ENCODE peak calls at places on chromosomes 12 and 14, in nine cellular contexts. C is SHP77; G is T-helper 1 cell; I is upper lobe of right lung; K is naive thymus-derived CD8-positive, alpha-beta T cell; Y is psoas muscle; Z is cardiac septum; F is amygdala; H is NCI-H1092 treated with DMSO at 0.1 percent for 48 hours. P is an unnamed sample.
A peak's percentile ranks its signal among the peaks of the same experiment; 100 is the strongest.

GRCh38 chr14:22837059-22837749 is 819 bp downstream of the MMP14 start:
- DNase-seq in Z (no peak), I (peak; percentile 84), F (no peak), C (no peak), H (no peak), K (peak; percentile 27), G (no peak), Y (no peak), P (peak; percentile 78)

GRCh38 chr12:88737838-88738472 is 157.7 kb upstream of the KITLG start:
- DNase-seq in Y (no peak), H (no peak), F (no peak), C (no peak), G (no peak), K (no peak), Z (no peak), I (no peak), P (no peak)

GRCh38 chr12:64099430-64099829 is 122.7 kb downstream of the KICS2 start:
- DNase-seq in H (no peak), F (no peak), G (no peak), Y (peak; percentile 57), C (no peak), Z (no peak), I (no peak), K (no peak), P (peak; percentile 29)

GRCh38 chr12:50129297-50129696 is 17.3 kb downstream of the COX14 start:
- DNase-seq in G (no peak), K (no peak), Z (no peak), F (no peak), C (no peak), I (no peak), H (no peak), Y (no peak), P (no peak)

GRCh38 chr12:115824936-115825602 is 452.4 kb downstream of the MED13L start:
- DNase-seq in G (no peak), F (no peak), H (no peak), C (no peak), Z (no peak), K (no peak), I (no peak), Y (no peak), P (no peak)

GRCh38 chr12:46131729-46132128 is 137.1 kb downstream of the SLC38A1 start:
- DNase-seq in I (no peak), G (no peak), C (no peak), H (no peak), K (no peak), F (no peak), Y (no peak), Z (no peak), P (no peak)

GRCh38 chr12:65742481-65742971 is 81.8 kb upstream of the HMGA2 start:
- DNase-seq in G (no peak), H (no peak), K (no peak), Z (no peak), Y (no peak), I (no peak), C (no peak), F (no peak), P (no peak)

GRCh38 chr12:130185455-130186100 is 23.3 kb downstream of the FZD10 start:
- DNase-seq in F (no peak), I (no peak), G (no peak), Z (peak; percentile 31), H (no peak), Y (no peak), C (no peak), K (no peak), P (no peak)

GRCh38 chr14:39581474-39581873 is 149.2 kb upstream of the FBXO33 start:
- DNase-seq in Z (no peak), H (peak; percentile 17), C (no peak), F (no peak), I (no peak), K (no peak), G (no peak), Y (no peak), P (no peak)

GRCh38 chr12:116408489-116409217 is 131.2 kb upstream of the MED13L start:
- DNase-seq in F (no peak), Y (no peak), Z (no peak), I (no peak), G (no peak), H (no peak), K (no peak), C (no peak), P (no peak)

GRCh38 chr12:75910452-75910722 is 121.2 kb downstream of the PHLDA1 start:
- DNase-seq in I (no peak), H (peak; percentile 20), C (no peak), Z (no peak), Y (no peak), K (no peak), F (no peak), G (no peak), P (no peak)